ENCODE peak calls at places on chromosomes 1 and 21, in seven cellular contexts. S, H, X, F, J, D and N are unnamed samples.

GRCh38 chr1:232704694-232705680 is 75.1 kb upstream of the SIPA1L2 start:
- DNase-seq in S (no peak), H (peak), X (peak), F (peak), J (peak), D (no peak), N (peak)

GRCh38 chr1:218878369-218878768 is 295.3 kb upstream of the LYPLAL1 start:
- DNase-seq in S (no peak), H (peak), X (no peak), F (peak), J (no peak), D (no peak), N (no peak)

GRCh38 chr1:214537219-214537618 is 14.2 kb downstream of the PTPN14 start:
- DNase-seq in S (no peak), H (peak), X (no peak), F (peak), J (no peak), D (no peak), N (no peak)

GRCh38 chr1:244010191-244010590 is 40.9 kb upstream of the ZBTB18 start:
- DNase-seq in S (no peak), H (no peak), X (peak), F (no peak), J (no peak), D (peak), N (no peak)

GRCh38 chr1:150409504-150410362 is 45.8 kb downstream of the RPRD2 start:
- DNase-seq in S (no peak), H (no peak), X (no peak), F (peak), J (no peak), D (no peak), N (no peak)

GRCh38 chr1:17460265-17460664 is 20.8 kb upstream of the RCC2 start:
- DNase-seq in S (no peak), H (peak), X (no peak), F (no peak), J (no peak), D (no peak), N (no peak)

GRCh38 chr1:218350909-218351616 is 5.9 kb downstream of the TGFB2 start:
- DNase-seq in S (no peak), H (peak), X (no peak), F (peak), J (no peak), D (no peak), N (no peak)

GRCh38 chr1:75265792-75266191 is 131.6 kb downstream of the LHX8 start:
- DNase-seq in S (no peak), H (peak), X (peak), F (peak), J (no peak), D (no peak), N (no peak)

GRCh38 chr21:17585875-17586450 is 26.7 kb downstream of the BTG3 start:
- DNase-seq in S (no peak), H (peak), X (peak), F (peak), J (no peak), D (no peak), N (no peak)

GRCh38 chr1:161164901-161165620 is 1.2 kb upstream of the PPOX start:
- DNase-seq in S (peak), H (no peak), X (no peak), F (no peak), J (no peak), D (no peak), N (no peak)

GRCh38 chr1:119075614-119076013 is 64.8 kb downstream of the WARS2 start:
- DNase-seq in S (no peak), H (peak), X (no peak), F (peak), J (no peak), D (no peak), N (no peak)

GRCh38 chr1:26697441-26697977 is 1.7 kb downstream of the ARID1A start:
- DNase-seq in S (no peak), H (no peak), X (no peak), F (no peak), J (no peak), D (no peak), N (no peak)

GRCh38 chr21:25898671-25899070 is 163.9 kb downstream of the GABPA start:
- DNase-seq in S (no peak), H (no peak), X (peak), F (no peak), J (no peak), D (no peak), N (no peak)

GRCh38 chr1:228364068-228364705 is 42.4 kb downstream of the TRIM11 start:
- DNase-seq in S (peak), H (no peak), X (no peak), F (no peak), J (no peak), D (no peak), N (no peak)

GRCh38 chr1:178609015-178609414 is 96.1 kb downstream of the TEX35 start:
- DNase-seq in S (no peak), H (peak), X (no peak), F (peak), J (no peak), D (no peak), N (no peak)

GRCh38 chr1:3183439-3183838 is 114.4 kb downstream of the PRDM16 start:
- DNase-seq in S (no peak), H (no peak), X (no peak), F (no peak), J (no peak), D (no peak), N (no peak)

GRCh38 chr21:32364387-32364786 is 28.4 kb downstream of the URB1 start:
- DNase-seq in S (no peak), H (no peak), X (no peak), F (peak), J (no peak), D (no peak), N (no peak)

GRCh38 chr1:210568631-210569030 is 239.9 kb downstream of the HHAT start:
- DNase-seq in S (no peak), H (no peak), X (no peak), F (no peak), J (no peak), D (no peak), N (no peak)

GRCh38 chr21:41542727-41543126 is 34.8 kb upstream of the TMPRSS2 start:
- DNase-seq in S (no peak), H (no peak), X (no peak), F (no peak), J (no peak), D (no peak), N (no peak)

GRCh38 chr21:25170681-25171080 is 436.6 kb downstream of the MRPL39 start:
- DNase-seq in S (no peak), H (no peak), X (no peak), F (no peak), J (no peak), D (no peak), N (no peak)

GRCh38 chr1:86516366-86516765 is 30.5 kb upstream of the CLCA4 start:
- DNase-seq in S (no peak), H (no peak), X (peak), F (no peak), J (no peak), D (no peak), N (no peak)

GRCh38 chr1:161180643-161181042 is 3.3 kb upstream of the B4GALT3 start:
- DNase-seq in S (no peak), H (no peak), X (peak), F (peak), J (no peak), D (no peak), N (no peak)

GRCh38 chr1:41542196-41542955 is 57.9 kb upstream of the EDN2 start:
- DNase-seq in S (no peak), H (no peak), X (peak), F (no peak), J (peak), D (no peak), N (peak)

GRCh38 chr1:219412772-219413171 is 200.1 kb downstream of the ZC3H11B start:
- DNase-seq in S (no peak), H (no peak), X (no peak), F (no peak), J (no peak), D (no peak), N (no peak)

GRCh38 chr1:44406761-44407429 is 1.8 kb downstream of the RNF220 start:
- DNase-seq in S (peak), H (no peak), X (peak), F (no peak), J (no peak), D (no peak), N (peak)

GRCh38 chr1:33654267-33654832 is 181.9 kb downstream of the ZSCAN20 start:
- DNase-seq in S (no peak), H (peak), X (peak), F (no peak), J (no peak), D (peak), N (no peak)

GRCh38 chr1:100585774-100586173 is 47.8 kb downstream of the GPR88 start:
- DNase-seq in S (no peak), H (peak), X (no peak), F (no peak), J (no peak), D (no peak), N (no peak)

GRCh38 chr21:43786423-43787179 is 2.8 kb upstream of the RRP1 start:
- DNase-seq in S (no peak), H (no peak), X (no peak), F (no peak), J (no peak), D (no peak), N (no peak)

GRCh38 chr1:42682739-42683529 is 716 bp downstream of the YBX1 start:
- DNase-seq in S (peak), H (peak), X (peak), F (peak), J (peak), D (peak), N (peak)

GRCh38 chr1:38533772-38534472 is 325.6 kb downstream of the RRAGC start:
- DNase-seq in S (no peak), H (no peak), X (no peak), F (no peak), J (no peak), D (no peak), N (no peak)

GRCh38 chr1:35202048-35202719 is 9.2 kb upstream of the SFPQ start:
- DNase-seq in S (peak), H (peak), X (peak), F (peak), J (peak), D (peak), N (no peak)

GRCh38 chr1:17919525-17920439 is 164.6 kb downstream of the ACTL8 start:
- DNase-seq in S (no peak), H (peak), X (peak), F (peak), J (no peak), D (peak), N (no peak)

GRCh38 chr1:87706779-87707228 is 378.1 kb downstream of the LMO4 start:
- DNase-seq in S (no peak), H (no peak), X (no peak), F (no peak), J (no peak), D (no peak), N (no peak)

GRCh38 chr1:170932236-170932635 is 3.1 kb upstream of the MROH9 start:
- DNase-seq in S (no peak), H (no peak), X (no peak), F (no peak), J (no peak), D (no peak), N (no peak)

GRCh38 chr1:90919900-90920299 is 101.9 kb downstream of the ZNF644 start:
- DNase-seq in S (no peak), H (peak), X (no peak), F (no peak), J (no peak), D (no peak), N (no peak)

GRCh38 chr21:17512245-17513213 is at the start of gene CXADR:
- DNase-seq in S (no peak), H (peak), X (peak), F (peak), J (peak), D (peak), N (peak)

GRCh38 chr1:65247419-65248359 is 61.7 kb upstream of the DNAJC6 start:
- DNase-seq in S (no peak), H (peak), X (no peak), F (peak), J (no peak), D (no peak), N (no peak)

GRCh38 chr21:45756669-45757068 is 113.1 kb downstream of the PCBP3 start:
- DNase-seq in S (no peak), H (no peak), X (no peak), F (no peak), J (no peak), D (no peak), N (no peak)

GRCh38 chr21:46055863-46056281 is 42.0 kb upstream of the COL6A2 start:
- DNase-seq in S (peak), H (no peak), X (no peak), F (peak), J (peak), D (peak), N (peak)

GRCh38 chr1:10398734-10399486 is at the start of gene PGD:
- DNase-seq in S (peak), H (peak), X (peak), F (peak), J (peak), D (peak), N (peak)

GRCh38 chr1:10396870-10397269 is 2.0 kb upstream of the PGD start:
- DNase-seq in S (no peak), H (no peak), X (no peak), F (no peak), J (no peak), D (no peak), N (no peak)

GRCh38 chr1:10400013-10400412 is 1.1 kb downstream of the PGD start:
- DNase-seq in S (no peak), H (no peak), X (no peak), F (no peak), J (no peak), D (no peak), N (no peak)

GRCh38 chr1:10399487-10399917 is 638 bp downstream of the PGD start:
- DNase-seq in S (peak), H (peak), X (no peak), F (peak), J (no peak), D (no peak), N (peak)

GRCh38 chr1:10398278-10398733 is 558 bp upstream of the PGD start:
- DNase-seq in S (no peak), H (no peak), X (no peak), F (no peak), J (no peak), D (no peak), N (no peak)
- H3K27ac ChIP-seq in S (no peak), H (peak), X (peak), F (peak), J (peak), D (no peak), N (no peak)

GRCh38 chr1:85374160-85374559 is 90.8 kb downstream of the DDAH1 start:
- DNase-seq in S (no peak), H (peak), X (no peak), F (peak), J (no peak), D (no peak), N (no peak)

GRCh38 chr1:85372683-85373446 is 92.1 kb downstream of the DDAH1 start:
- DNase-seq in S (no peak), H (no peak), X (no peak), F (peak), J (no peak), D (no peak), N (no peak)

GRCh38 chr1:85379203-85380136 is 85.5 kb downstream of the DDAH1 start:
- DNase-seq in S (no peak), H (no peak), X (no peak), F (peak), J (no peak), D (no peak), N (no peak)

GRCh38 chr1:85378526-85378925 is 86.4 kb downstream of the DDAH1 start:
- DNase-seq in S (no peak), H (no peak), X (no peak), F (no peak), J (no peak), D (no peak), N (no peak)

GRCh38 chr1:85375422-85375934 is 89.5 kb downstream of the DDAH1 start:
- DNase-seq in S (no peak), H (no peak), X (no peak), F (no peak), J (no peak), D (no peak), N (no peak)
- H3K27ac ChIP-seq in S (peak), H (no peak), X (no peak), F (no peak), J (no peak), D (no peak), N (no peak)

GRCh38 chr1:226643167-226643566 is 94.6 kb downstream of the STUM start:
- DNase-seq in S (peak), H (peak), X (peak), F (peak), J (peak), D (no peak), N (no peak)

GRCh38 chr1:226645279-226645976 is 93.7 kb downstream of the ITPKB start:
- DNase-seq in S (peak), H (no peak), X (no peak), F (no peak), J (no peak), D (no peak), N (no peak)

GRCh38 chr1:226643701-226644540 is 95.2 kb downstream of the ITPKB start:
- DNase-seq in S (peak), H (no peak), X (no peak), F (no peak), J (peak), D (no peak), N (peak)

GRCh38 chr1:226646026-226646869 is 92.8 kb downstream of the ITPKB start:
- DNase-seq in S (peak), H (no peak), X (no peak), F (peak), J (peak), D (no peak), N (no peak)

DNA sequence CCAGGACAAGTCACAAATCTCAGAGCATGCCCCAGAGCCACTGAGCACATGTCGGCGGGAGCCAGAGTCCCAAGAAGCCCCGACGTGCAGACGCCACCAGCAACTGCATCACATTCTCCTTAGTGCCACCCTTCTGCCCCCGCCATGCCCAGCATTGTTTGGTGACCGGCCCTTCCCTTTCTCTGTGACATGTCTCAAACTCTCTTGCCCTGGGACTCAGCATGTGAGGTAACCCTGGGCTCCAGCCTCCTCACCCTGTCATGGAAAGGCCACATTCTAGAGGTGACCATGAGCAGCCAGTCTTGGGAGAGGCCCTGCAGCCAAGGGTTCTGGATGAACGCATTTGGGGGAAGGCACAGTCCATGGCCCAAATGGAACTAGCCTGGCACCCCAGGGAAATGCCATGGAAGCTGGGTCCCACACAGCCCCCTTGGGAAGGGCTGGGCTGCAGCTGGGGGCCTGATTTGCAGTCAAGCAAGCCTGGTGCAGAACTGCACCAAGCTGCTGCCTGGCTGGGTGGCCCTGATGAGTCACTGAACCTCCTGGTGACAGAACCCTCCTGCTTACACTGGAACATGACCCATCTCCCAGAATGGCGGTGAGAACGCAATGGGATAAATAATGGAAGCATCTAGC is 94.4 kb downstream of the ITPKB start:
- DNase-seq in S (peak), H (no peak), X (no peak), F (peak), J (no peak), D (no peak), N (no peak)
- H3K27ac ChIP-seq in S (no peak), H (no peak), X (no peak), F (no peak), J (peak), D (no peak), N (no peak)

DNA sequence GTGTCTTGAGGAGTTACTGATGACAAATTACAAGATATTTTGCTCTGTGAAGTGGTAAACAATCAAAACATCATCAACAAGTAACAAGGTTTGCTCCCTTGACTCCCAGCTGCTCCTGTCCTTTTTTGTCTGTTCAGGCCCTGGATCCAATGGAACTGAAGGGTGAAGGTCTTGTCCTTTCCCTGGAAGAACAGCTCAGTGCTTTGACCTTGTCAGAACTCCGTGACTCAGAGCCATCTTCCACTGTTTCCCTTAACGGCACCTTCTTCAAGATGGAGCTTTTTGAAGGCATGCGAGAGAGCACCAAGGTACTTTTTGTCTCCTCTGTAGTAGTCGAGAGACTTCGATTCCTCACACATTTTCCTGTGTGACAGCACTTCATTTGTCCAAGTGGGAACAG is 29.0 kb downstream of the TRIM45 start:
- DNase-seq in S (no peak), H (no peak), X (peak), F (no peak), J (no peak), D (no peak), N (no peak)
- H3K27ac ChIP-seq in S (peak), H (peak), X (peak), F (peak), J (peak), D (peak), N (peak)